ENCODE peak calls at places on chromosomes 11 and 22, in ten cellular contexts. L is neural progenitor cell, S is endothelial cell of umbilical vein, W is GM23338, X is PC-3, I is HCT116, E is PC-9, A is mammary epithelial cell, D is K562, N is hepatocyte. K is an unnamed sample.

GRCh38 chr11:129224538-129224937 is 32.4 kb upstream of the ARHGAP32 start:
- DNase-seq in D (no peak), S (no peak), W (no peak), N (no peak), I (no peak), E (no peak), X (peak), A (no peak), L (no peak), K (no peak)

GRCh38 chr11:31499576-31500178 is 9.7 kb downstream of the IMMP1L start:
- DNase-seq in E (no peak), W (no peak), A (no peak), I (no peak), S (peak), N (no peak), L (no peak), X (no peak), D (no peak), K (no peak)

GRCh38 chr11:100890779-100891178 is 203.7 kb downstream of the ARHGAP42 start:
- DNase-seq in E (no peak), A (no peak), I (no peak), X (peak), D (no peak), W (no peak), S (no peak), L (no peak), N (peak), K (no peak)

GRCh38 chr11:113477321-113477720 is 2.1 kb upstream of the DRD2 start:
- DNase-seq in L (peak), E (no peak), W (peak), I (no peak), A (no peak), S (no peak), N (no peak), X (no peak), D (peak), K (no peak)

GRCh38 chr11:43954241-43954640 is 11.8 kb downstream of the C11orf96 start:
- DNase-seq in L (no peak), D (no peak), A (no peak), N (no peak), I (no peak), X (no peak), E (no peak), S (no peak), W (peak), K (no peak)

GRCh38 chr11:12207384-12208150 is 97.2 kb downstream of the MICAL2 start:
- DNase-seq in S (no peak), I (no peak), N (no peak), E (no peak), X (peak), D (no peak), W (no peak), L (no peak), A (no peak), K (no peak)

GRCh38 chr11:112962854-112963367 is 1.7 kb downstream of the NCAM1 start:
- DNase-seq in A (no peak), W (peak), L (peak), S (no peak), D (no peak), E (no peak), X (no peak), N (peak), I (no peak), K (peak)

GRCh38 chr11:10807629-10808552 is 835 bp downstream of the EIF4G2 start:
- DNase-seq in L (peak), X (peak), N (peak), I (no peak), D (peak), S (peak), W (peak), E (peak), A (peak), K (peak)

GRCh38 chr22:29095459-29095858 is 22.6 kb downstream of the KREMEN1 start:
- DNase-seq in D (no peak), W (no peak), N (no peak), S (no peak), X (no peak), E (no peak), L (no peak), I (no peak), A (no peak), K (no peak)

GRCh38 chr22:25049770-25050169 is 97.3 kb downstream of the KIAA1671 start:
- DNase-seq in L (no peak), A (no peak), N (no peak), S (no peak), W (no peak), D (no peak), X (no peak), I (no peak), E (no peak), K (no peak)

GRCh38 chr11:87529486-87529885 is 491.8 kb downstream of the TMEM135 start:
- DNase-seq in I (no peak), E (no peak), L (no peak), W (no peak), S (no peak), X (no peak), N (no peak), A (peak), D (no peak), K (no peak)

GRCh38 chr11:1750481-1750839 is at the start of gene IFITM10:
- DNase-seq in D (no peak), E (no peak), W (peak), N (no peak), A (peak), X (no peak), L (peak), I (no peak), S (no peak), K (no peak)

GRCh38 chr11:120030411-120030810 is 107.5 kb downstream of the TRIM29 start:
- DNase-seq in W (no peak), A (no peak), S (no peak), E (no peak), N (no peak), L (no peak), I (no peak), D (no peak), X (no peak), K (no peak)

GRCh38 chr11:86179646-86180064 is 64.9 kb upstream of the EED start:
- DNase-seq in D (no peak), L (no peak), N (peak), I (no peak), A (no peak), X (peak), W (no peak), S (peak), E (no peak), K (no peak)

GRCh38 chr22:22591348-22592299 is 32.6 kb upstream of the PRAME start:
- DNase-seq in E (no peak), S (no peak), X (peak), D (no peak), A (no peak), I (no peak), L (no peak), N (no peak), W (no peak), K (no peak)

GRCh38 chr11:67053896-67054850 is 2.5 kb upstream of the RHOD start:
- DNase-seq in A (peak), L (peak), S (peak), W (peak), I (no peak), X (peak), E (peak), N (peak), D (peak), K (peak)

GRCh38 chr11:128694618-128695481 is 978 bp downstream of the FLI1 start:
- DNase-seq in E (no peak), I (no peak), A (no peak), S (no peak), N (no peak), D (no peak), W (peak), L (peak), X (no peak), K (peak)

GRCh38 chr11:29300441-29300840 is 716.4 kb downstream of the KCNA4 start:
- DNase-seq in N (no peak), D (no peak), S (peak), L (no peak), X (peak), W (peak), A (peak), I (no peak), E (no peak), K (no peak)

GRCh38 chr11:73157141-73158010 is 15.3 kb upstream of the FCHSD2 start:
- DNase-seq in L (no peak), I (no peak), E (peak), W (no peak), S (no peak), D (no peak), A (no peak), N (peak), X (no peak), K (no peak)

DNA sequence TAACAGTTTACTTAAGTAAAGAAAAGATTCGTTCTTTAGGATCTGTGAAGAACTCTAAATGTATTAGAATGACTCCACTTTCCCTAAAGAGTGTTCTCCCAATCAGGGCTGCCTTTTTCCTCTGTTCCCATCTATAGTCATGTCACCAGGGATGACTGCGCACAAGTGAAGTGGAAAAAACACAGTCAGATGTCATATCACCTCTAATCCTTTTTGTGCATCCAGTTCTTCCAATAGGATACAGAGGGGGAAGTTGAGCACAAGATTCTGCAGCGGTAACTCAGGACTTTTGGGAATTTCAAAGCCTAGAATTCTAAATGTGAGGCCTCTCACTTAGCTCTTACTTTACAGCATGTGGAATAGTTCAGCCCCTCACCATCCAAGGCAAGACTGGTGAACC is 602.6 kb downstream of the NTM start:
- DNase-seq in W (no peak), N (no peak), X (no peak), E (no peak), S (no peak), A (no peak), L (no peak), D (no peak), I (no peak), K (no peak)
- TF ChIP-seq EZH2 in W (no peak), N (no peak), X (no peak), E (no peak), S (no peak), A (no peak), L (no peak), D (no peak), I (no peak), K (no peak)

GRCh38 chr22:26835023-26835422 is 177.6 kb downstream of the MIAT start:
- DNase-seq in S (no peak), E (no peak), L (no peak), I (no peak), A (no peak), N (no peak), X (no peak), D (no peak), W (no peak), K (no peak)

GRCh38 chr22:26835929-26836528 is 178.6 kb downstream of the MIAT start:
- DNase-seq in W (peak), A (peak), N (peak), X (peak), L (peak), S (peak), E (peak), D (peak), I (peak), K (peak)

GRCh38 chr22:26842103-26842502 is 184.7 kb downstream of the MIAT start:
- DNase-seq in D (no peak), W (no peak), L (peak), A (no peak), N (no peak), I (no peak), X (no peak), S (no peak), E (no peak), K (no peak)

DNA sequence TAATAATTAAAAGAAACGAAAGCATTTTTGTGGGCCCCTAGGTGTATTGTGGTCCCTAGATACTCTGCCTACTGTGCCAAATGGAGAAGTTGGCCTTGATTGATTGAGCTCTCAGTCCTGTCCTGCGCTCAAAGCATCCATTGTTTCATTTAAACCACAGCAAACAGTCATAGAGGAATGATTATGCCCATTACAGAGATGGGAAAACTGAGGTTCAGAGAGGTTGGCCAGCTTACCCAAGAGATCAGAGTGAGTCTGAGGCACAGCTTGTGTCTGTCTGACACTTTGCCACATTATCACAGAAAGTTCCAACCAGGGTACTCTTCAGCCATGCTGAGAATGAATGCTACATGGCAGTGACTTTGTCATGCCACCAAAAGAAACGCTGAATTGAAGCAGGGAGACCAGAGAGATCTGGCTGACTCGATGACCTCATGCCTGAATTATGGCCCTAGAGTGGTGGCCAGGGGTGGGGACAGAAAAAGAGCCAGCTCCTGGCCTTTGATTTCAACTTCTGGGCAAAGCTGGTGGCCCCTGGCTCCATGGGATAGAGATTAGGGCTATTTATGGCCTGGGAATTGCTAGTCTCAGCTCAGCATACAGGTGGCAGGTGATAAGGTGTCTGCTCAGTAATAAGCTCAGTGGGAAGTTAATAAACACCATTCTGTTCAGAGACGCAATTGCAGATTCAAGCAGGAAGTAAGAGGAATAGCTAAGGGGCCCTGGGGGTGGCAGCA is 180.6 kb downstream of the MIAT start:
- DNase-seq in E (no peak), N (peak), I (no peak), L (no peak), X (no peak), W (no peak), A (no peak), D (no peak), S (no peak), K (no peak)
- TF ChIP-seq CTCF in E (no peak), N (no peak), I (no peak), L (no peak), X (no peak), W (peak), A (no peak), D (no peak), S (no peak), K (no peak)

DNA sequence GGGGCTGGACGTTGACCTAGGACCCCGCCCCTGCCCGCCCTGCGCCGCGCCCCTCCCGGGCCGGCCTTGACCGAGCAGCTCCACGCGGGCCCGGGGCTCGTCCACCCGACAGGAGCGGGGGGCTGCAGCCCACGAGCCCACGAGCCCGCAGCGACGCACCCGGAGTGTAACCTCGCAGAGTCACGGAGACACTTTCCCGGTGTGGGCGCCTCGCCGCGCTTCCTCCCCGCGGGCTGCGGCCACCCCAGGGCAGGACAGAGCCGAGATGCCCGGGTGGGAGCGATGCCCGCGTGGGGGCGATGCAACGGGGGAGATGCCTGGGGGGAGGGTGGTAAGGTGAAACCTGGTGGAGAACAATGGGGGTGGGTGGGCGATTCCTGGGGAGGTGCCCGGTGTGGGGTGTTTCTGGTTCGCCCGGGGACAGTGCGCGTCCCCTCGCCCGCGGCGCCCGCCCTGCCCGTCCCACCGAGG is 4.9 kb upstream of the ZBED4 start:
- DNase-seq in E (no peak), I (no peak), X (no peak), N (no peak), S (no peak), L (no peak), A (no peak), D (no peak), W (no peak), K (no peak)
- TF ChIP-seq EZH2 in E (no peak), I (no peak), X (no peak), N (no peak), S (peak), L (peak), A (peak), D (no peak), W (no peak), K (peak)

DNA sequence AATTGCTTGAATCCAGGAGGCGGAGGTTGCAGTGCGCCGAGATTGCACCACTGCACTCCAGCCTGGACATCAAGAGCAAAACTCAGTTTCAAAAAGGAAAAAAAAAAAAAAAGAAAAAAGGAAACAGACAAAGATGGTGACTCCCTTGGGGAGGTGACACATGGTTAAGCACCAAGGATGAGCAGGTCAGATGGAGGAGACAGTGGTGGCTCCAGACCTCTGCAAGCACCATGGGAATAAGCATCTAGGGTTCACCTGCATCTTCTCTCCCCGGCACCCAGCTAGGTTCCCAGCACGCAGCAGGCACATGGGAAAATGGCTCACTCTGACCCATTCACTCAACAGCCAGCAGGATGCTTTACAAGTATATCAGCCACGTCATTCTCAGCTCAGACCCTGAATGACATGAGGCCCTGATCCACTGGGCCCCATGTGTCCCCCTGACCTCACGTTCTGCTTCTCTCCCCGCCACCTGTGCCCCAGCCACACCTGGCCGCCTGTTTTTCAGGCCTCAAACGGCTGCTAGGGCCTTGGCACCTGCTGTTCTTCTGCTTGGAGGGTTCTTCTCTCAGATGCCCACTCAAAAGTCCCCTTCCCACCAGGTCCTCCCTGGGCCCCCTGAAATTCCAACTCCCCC is 24.2 kb downstream of the A4GALT start:
- DNase-seq in D (no peak), E (no peak), N (no peak), I (no peak), A (no peak), W (no peak), S (no peak), L (no peak), X (no peak), K (no peak)
- TF ChIP-seq CTCF in D (no peak), E (no peak), N (no peak), I (no peak), A (no peak), W (no peak), S (no peak), L (no peak), X (no peak), K (no peak)

GRCh38 chr11:75524576-75525432 is 937 bp downstream of the GDPD5 start:
- DNase-seq in N (no peak), A (no peak), D (no peak), I (no peak), L (peak), W (peak), X (peak), S (peak), E (no peak), K (no peak)
- TF ChIP-seq EZH2 in N (no peak), A (no peak), D (no peak), I (no peak), L (no peak), W (peak), X (no peak), S (peak), E (no peak), K (peak)